ENCODE peak calls at places on chromosomes 4 and X, in ten cellular contexts. G is K562; B is aorta; H is neuronal stem cell; C is transverse colon; F is CD4-positive, CD25-positive, alpha-beta regulatory T cell; J is effector memory CD4-positive, alpha-beta T cell; Q is tibial nerve; R is psoas muscle; Y is heart right ventricle. W is an unnamed sample. For H3K9me3, the result is how much of the 10 kb centered on the place peaks cover.

GRCh38 chr4:94575652-94576051 is 123.9 kb downstream of the PDLIM5 start:
- DNase-seq in H (no peak), G (no peak), Q (no peak), R (no peak), F (no peak), Y (no peak), B (no peak), J (no peak), C (no peak), W (no peak)

GRCh38 chr4:79396794-79397193 is 11.2 kb downstream of the GK2 start:
- DNase-seq in H (no peak), B (no peak), J (no peak), Q (no peak), F (no peak), C (no peak), Y (no peak), G (no peak), R (no peak), W (no peak)

GRCh38 chr4:80307183-80307735 is 28.3 kb upstream of the CFAP299 start:
- DNase-seq in J (no peak), Q (no peak), F (no peak), Y (no peak), H (no peak), B (no peak), R (no peak), C (no peak), G (no peak), W (no peak)

GRCh38 chrX:129688097-129688496 is 33.3 kb upstream of the APLN start:
- DNase-seq in H (no peak), B (no peak), Y (no peak), R (no peak), J (no peak), F (no peak), C (no peak), G (no peak), Q (no peak), W (no peak)

GRCh38 chr4:148171596-148171995 is 270.6 kb downstream of the NR3C2 start:
- DNase-seq in C (no peak), Y (no peak), Q (no peak), J (no peak), G (no peak), B (no peak), F (no peak), R (no peak), H (no peak), W (no peak)

GRCh38 chr4:176102414-176102813 is 36.8 kb downstream of the WDR17 start:
- DNase-seq in R (no peak), Q (no peak), G (no peak), C (no peak), Y (no peak), B (no peak), F (no peak), J (no peak), H (no peak), W (no peak)

GRCh38 chr4:110621839-110622751 is 782 bp downstream of the PITX2 start:
- DNase-seq in R (no peak), Y (no peak), B (peak), C (no peak), F (no peak), Q (no peak), H (peak), J (no peak), G (no peak), W (peak)

GRCh38 chr4:158046345-158046744 is 126.5 kb downstream of the GASK1B start:
- DNase-seq in G (no peak), J (no peak), B (no peak), Y (no peak), F (no peak), Q (no peak), C (no peak), H (no peak), R (no peak), W (no peak)

GRCh38 chr4:15376594-15376993 is 51.2 kb upstream of the C1QTNF7 start:
- DNase-seq in G (no peak), C (no peak), B (no peak), H (no peak), F (no peak), Q (no peak), Y (no peak), R (no peak), J (no peak), W (no peak)

GRCh38 chrX:14497184-14497666 is 32.1 kb upstream of the GLRA2 start:
- DNase-seq in Y (no peak), R (no peak), B (no peak), J (no peak), H (no peak), C (no peak), G (no peak), Q (no peak), F (peak), W (peak)

GRCh38 chr4:26065833-26066232 is 151.8 kb downstream of the SMIM20 start:
- DNase-seq in H (no peak), R (no peak), J (no peak), C (no peak), G (no peak), B (no peak), Q (no peak), Y (no peak), F (no peak), W (no peak)

GRCh38 chr4:1793496-1793840 is 375 bp downstream of the FGFR3 start:
- DNase-seq in Q (no peak), H (no peak), Y (peak), C (peak), G (no peak), F (peak), R (no peak), B (peak), J (peak), W (peak)

GRCh38 chr4:125838239-125838601 is 523.5 kb downstream of the FAT4 start:
- DNase-seq in C (no peak), R (no peak), Y (no peak), G (no peak), J (no peak), Q (no peak), H (no peak), B (no peak), F (no peak), W (no peak)
- H3K27ac ChIP-seq in C (no peak), R (no peak), Y (no peak), G (no peak), J (no peak), Q (no peak), H (no peak), B (no peak), F (no peak), W (no peak)

DNA sequence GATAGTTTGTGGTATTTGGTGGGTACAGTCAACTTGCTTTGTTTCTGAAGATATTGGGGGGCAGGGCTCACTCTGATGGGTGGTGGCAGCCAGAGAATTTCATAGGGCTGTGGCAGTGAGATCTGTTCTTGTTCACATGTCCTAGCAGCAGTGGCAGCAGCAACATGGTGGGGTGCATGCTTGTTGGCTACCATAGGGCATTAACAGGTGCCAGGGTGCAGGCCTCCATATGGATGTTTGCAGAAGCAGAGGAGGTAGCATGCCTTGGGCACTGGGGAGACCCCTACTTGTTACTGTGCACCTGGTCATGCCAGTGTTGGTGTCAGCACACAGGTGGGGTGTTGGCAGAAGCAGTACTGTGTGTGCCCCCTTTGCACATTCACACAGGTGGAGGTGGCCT is 96.3 kb upstream of the ZC4H2 start:
- DNase-seq in G (no peak), H (no peak), F (no peak), C (no peak), B (no peak), Y (no peak), R (no peak), Q (no peak), J (no peak), W (no peak)
- H3K9me3 ChIP-seq in G (under half), H (under half), F (under half), C (under half), B (under half), Y (under half), R (under half), Q (under half), J (under half), W (under half)

GRCh38 chrX:23810279-23810678 is 27.3 kb downstream of the SAT1 start:
- DNase-seq in C (no peak), H (no peak), J (no peak), R (no peak), G (no peak), Q (no peak), B (no peak), Y (no peak), F (no peak), W (no peak)
- H3K27ac ChIP-seq in C (no peak), H (no peak), J (no peak), R (no peak), G (no peak), Q (no peak), B (no peak), Y (no peak), F (no peak), W (no peak)

DNA sequence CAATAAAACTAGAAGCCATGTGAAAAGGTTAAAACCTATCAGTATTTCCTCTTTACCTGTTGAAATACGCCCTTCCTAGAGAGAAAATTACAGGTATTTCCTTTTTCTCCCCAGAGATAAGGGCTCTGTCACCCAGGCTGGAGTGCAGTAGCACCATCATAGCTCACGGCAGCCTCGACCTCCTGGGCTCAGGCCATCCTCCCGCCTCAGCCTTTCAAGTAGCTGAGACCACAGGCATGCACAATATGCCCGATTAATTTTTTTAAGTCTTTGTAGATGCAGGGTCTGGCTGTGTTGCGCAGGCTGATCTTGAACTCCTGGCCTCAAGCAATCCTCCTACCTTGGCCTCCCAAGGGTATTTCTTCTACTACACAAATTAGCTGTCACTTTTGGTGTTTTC is 154.4 kb downstream of the HNRNPD start:
- DNase-seq in C (no peak), B (no peak), R (no peak), Q (no peak), H (no peak), J (no peak), F (no peak), G (no peak), Y (no peak), W (no peak)
- H3K9me3 ChIP-seq in C (under half), B (under half), R (under half), Q (under half), H (under half), J (under half), F (under half), G (under half), Y (under half), W (under half)

DNA sequence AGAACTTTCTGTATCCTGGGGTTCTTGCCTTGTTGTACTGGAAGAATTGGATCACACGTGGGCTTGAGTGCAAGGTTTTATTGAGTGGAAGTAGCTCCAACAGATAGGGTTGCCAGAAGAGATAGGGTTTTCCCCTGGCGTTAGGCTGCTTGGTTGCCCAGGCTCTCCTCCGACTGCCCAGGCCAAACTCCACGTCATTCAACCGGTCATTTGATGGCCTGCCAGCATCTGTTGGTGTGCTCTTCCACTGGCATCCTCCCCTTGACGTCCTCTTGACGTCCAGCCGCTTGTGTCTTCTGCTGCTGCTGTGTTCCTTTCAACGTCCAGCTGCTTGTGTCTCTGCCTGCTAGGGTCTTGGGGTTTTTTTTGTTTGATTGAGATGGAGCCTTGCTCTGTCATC is 340.3 kb upstream of the ZCCHC13 start:
- DNase-seq in Y (peak), G (no peak), F (no peak), R (peak), J (no peak), C (no peak), Q (no peak), H (no peak), B (no peak), W (no peak)
- H3K27ac ChIP-seq in Y (peak), G (no peak), F (no peak), R (peak), J (no peak), C (no peak), Q (no peak), H (no peak), B (no peak), W (no peak)

GRCh38 chrX:64976673-64977040 is 407 bp upstream of the ZC4H2 start:
- DNase-seq in B (no peak), F (no peak), J (no peak), H (no peak), Y (no peak), Q (no peak), G (no peak), R (no peak), C (no peak), W (no peak)
- H3K9me3 ChIP-seq in B (under half), F (under half), J (under half), H (under half), Y (under half), Q (under half), G (under half), R (under half), C (under half), W (under half)

DNA sequence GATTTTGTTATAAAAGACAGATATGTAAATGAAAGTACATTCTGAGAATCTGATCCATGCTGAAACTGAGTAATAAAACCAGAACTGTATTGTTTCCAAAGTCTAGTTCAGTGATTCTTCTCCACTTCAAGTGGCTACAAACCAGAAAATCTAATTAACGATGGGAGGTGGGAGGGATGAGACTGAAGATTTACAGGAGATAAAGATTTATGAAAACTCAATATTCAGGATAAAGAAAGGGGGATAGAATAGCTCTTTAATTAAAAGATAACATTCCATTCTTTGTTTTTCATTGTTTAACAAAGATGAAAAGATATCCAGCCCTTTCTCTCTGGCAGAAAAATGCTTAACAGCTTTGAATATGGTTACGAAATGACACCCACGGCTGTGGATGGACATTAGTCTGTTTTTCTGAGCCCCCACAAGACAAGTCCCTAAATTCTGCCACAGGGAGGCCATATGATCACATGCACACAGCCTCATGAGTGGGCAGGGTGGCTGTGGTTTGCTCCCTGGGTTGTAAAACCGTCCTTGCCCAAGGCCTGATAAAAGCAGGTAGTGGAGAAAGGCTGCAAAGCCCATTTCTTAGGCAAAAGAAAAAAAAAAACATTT is 36.4 kb downstream of the TMEM150C start:
- DNase-seq in B (no peak), Y (no peak), G (no peak), F (no peak), R (no peak), Q (no peak), H (no peak), J (no peak), C (no peak), W (no peak)
- H3K27ac ChIP-seq in B (no peak), Y (no peak), G (no peak), F (no peak), R (no peak), Q (no peak), H (no peak), J (no peak), C (no peak), W (no peak)

W was measured in small intestine.